ENCODE peak calls at places on chromosomes 1 and 21, in six cellular contexts. One of them, this sample, is unnamed.

GRCh38 chr1:147591246-147591891 is 50.1 kb downstream of the BCL9 start:
- DNase-seq in mesendoderm: no peak
- DNase-seq in GM12878: no peak
- DNase-seq in heart left ventricle: no peak
- DNase-seq in CD8-positive, alpha-beta memory T cell: no peak
- DNase-seq in HFF-Myc: no peak
- DNase-seq in this sample: no peak

GRCh38 chr1:245807306-245807705 is 652.5 kb downstream of the KIF26B start:
- DNase-seq in mesendoderm: no peak
- DNase-seq in GM12878: peak; percentile 80
- DNase-seq in heart left ventricle: no peak
- DNase-seq in CD8-positive, alpha-beta memory T cell: no peak
- DNase-seq in HFF-Myc: no peak
- DNase-seq in this sample: no peak

GRCh38 chr1:12056331-12056841 is 6.7 kb upstream of the TNFRSF8 start:
- DNase-seq in mesendoderm: no peak
- DNase-seq in GM12878: peak; percentile 76
- DNase-seq in heart left ventricle: no peak
- DNase-seq in CD8-positive, alpha-beta memory T cell: no peak
- DNase-seq in HFF-Myc: no peak
- DNase-seq in this sample: no peak

GRCh38 chr1:89842547-89843278 is 21.9 kb downstream of the LRRC8D start:
- DNase-seq in mesendoderm: no peak
- DNase-seq in GM12878: no peak
- DNase-seq in heart left ventricle: peak; percentile 16
- DNase-seq in CD8-positive, alpha-beta memory T cell: no peak
- DNase-seq in HFF-Myc: no peak
- DNase-seq in this sample: no peak

GRCh38 chr1:221972262-221973235 is 230.7 kb upstream of the DUSP10 start:
- DNase-seq in mesendoderm: peak; percentile 89
- DNase-seq in GM12878: no peak
- DNase-seq in heart left ventricle: no peak
- DNase-seq in CD8-positive, alpha-beta memory T cell: no peak
- DNase-seq in HFF-Myc: no peak
- DNase-seq in this sample: no peak

GRCh38 chr1:98045211-98046030 is 124.6 kb upstream of the DPYD start:
- DNase-seq in mesendoderm: peak; percentile 51
- DNase-seq in GM12878: no peak
- DNase-seq in heart left ventricle: no peak
- DNase-seq in CD8-positive, alpha-beta memory T cell: no peak
- DNase-seq in HFF-Myc: no peak
- DNase-seq in this sample: no peak

GRCh38 chr1:153534226-153534932 is 1.4 kb downstream of the S100A6 start:
- DNase-seq in mesendoderm: no peak
- DNase-seq in GM12878: no peak
- DNase-seq in heart left ventricle: no peak
- DNase-seq in CD8-positive, alpha-beta memory T cell: no peak
- DNase-seq in HFF-Myc: no peak
- DNase-seq in this sample: no peak

GRCh38 chr1:11879311-11880180 is 20.8 kb upstream of the NPPB start:
- DNase-seq in mesendoderm: no peak
- DNase-seq in GM12878: no peak
- DNase-seq in heart left ventricle: no peak
- DNase-seq in CD8-positive, alpha-beta memory T cell: no peak
- DNase-seq in HFF-Myc: no peak
- DNase-seq in this sample: no peak

GRCh38 chr1:199551967-199552565 is 475.4 kb upstream of the NR5A2 start:
- DNase-seq in mesendoderm: peak; percentile 59
- DNase-seq in GM12878: no peak
- DNase-seq in heart left ventricle: peak; percentile 9
- DNase-seq in CD8-positive, alpha-beta memory T cell: no peak
- DNase-seq in HFF-Myc: peak; percentile 33
- DNase-seq in this sample: peak; percentile 83

GRCh38 chr1:10696977-10697376 is 99.5 kb downstream of the CASZ1 start:
- DNase-seq in mesendoderm: no peak
- DNase-seq in GM12878: no peak
- DNase-seq in heart left ventricle: no peak
- DNase-seq in CD8-positive, alpha-beta memory T cell: no peak
- DNase-seq in HFF-Myc: no peak
- DNase-seq in this sample: no peak

GRCh38 chr1:198042168-198042567 is 114.6 kb upstream of the NEK7 start:
- DNase-seq in mesendoderm: no peak
- DNase-seq in GM12878: no peak
- DNase-seq in heart left ventricle: no peak
- DNase-seq in CD8-positive, alpha-beta memory T cell: no peak
- DNase-seq in HFF-Myc: no peak
- DNase-seq in this sample: no peak

GRCh38 chr1:29547300-29547699 is 311.0 kb downstream of the PTPRU start:
- DNase-seq in mesendoderm: no peak
- DNase-seq in GM12878: no peak
- DNase-seq in heart left ventricle: no peak
- DNase-seq in CD8-positive, alpha-beta memory T cell: no peak
- DNase-seq in HFF-Myc: no peak
- DNase-seq in this sample: no peak

GRCh38 chr21:26194811-26195251 is 24.3 kb upstream of the APP start:
- DNase-seq in mesendoderm: no peak
- DNase-seq in GM12878: no peak
- DNase-seq in heart left ventricle: no peak
- DNase-seq in CD8-positive, alpha-beta memory T cell: no peak
- DNase-seq in HFF-Myc: no peak
- DNase-seq in this sample: no peak

GRCh38 chr1:185720633-185721272 is 13.4 kb upstream of the HMCN1 start:
- DNase-seq in mesendoderm: peak; percentile 37
- DNase-seq in GM12878: no peak
- DNase-seq in heart left ventricle: peak; percentile 15
- DNase-seq in CD8-positive, alpha-beta memory T cell: no peak
- DNase-seq in HFF-Myc: peak; percentile 43
- DNase-seq in this sample: peak; percentile 16

GRCh38 chr1:204125759-204126351 is 26.0 kb downstream of the ETNK2 start:
- DNase-seq in mesendoderm: no peak
- DNase-seq in GM12878: no peak
- DNase-seq in heart left ventricle: no peak
- DNase-seq in CD8-positive, alpha-beta memory T cell: no peak
- DNase-seq in HFF-Myc: no peak
- DNase-seq in this sample: no peak

GRCh38 chr1:161020573-161021167 is at the start of gene F11R:
- DNase-seq in mesendoderm: peak; percentile 92
- DNase-seq in GM12878: no peak
- DNase-seq in heart left ventricle: peak; percentile 31
- DNase-seq in CD8-positive, alpha-beta memory T cell: no peak
- DNase-seq in HFF-Myc: no peak
- DNase-seq in this sample: no peak

GRCh38 chr1:22126531-22126930 is 16.4 kb downstream of the WNT4 start:
- DNase-seq in mesendoderm: no peak
- DNase-seq in GM12878: no peak
- DNase-seq in heart left ventricle: no peak
- DNase-seq in CD8-positive, alpha-beta memory T cell: no peak
- DNase-seq in HFF-Myc: no peak
- DNase-seq in this sample: no peak

GRCh38 chr1:56340977-56341376 is 238.4 kb downstream of the PLPP3 start:
- DNase-seq in mesendoderm: no peak
- DNase-seq in GM12878: no peak
- DNase-seq in heart left ventricle: no peak
- DNase-seq in CD8-positive, alpha-beta memory T cell: no peak
- DNase-seq in HFF-Myc: no peak
- DNase-seq in this sample: no peak

GRCh38 chr1:219931033-219931432 is 2.7 kb upstream of the SLC30A10 start:
- DNase-seq in mesendoderm: no peak
- DNase-seq in GM12878: no peak
- DNase-seq in heart left ventricle: no peak
- DNase-seq in CD8-positive, alpha-beta memory T cell: no peak
- DNase-seq in HFF-Myc: no peak
- DNase-seq in this sample: no peak

GRCh38 chr1:33660244-33660643 is 187.8 kb downstream of the ZSCAN20 start:
- DNase-seq in mesendoderm: no peak
- DNase-seq in GM12878: no peak
- DNase-seq in heart left ventricle: no peak
- DNase-seq in CD8-positive, alpha-beta memory T cell: no peak
- DNase-seq in HFF-Myc: no peak
- DNase-seq in this sample: no peak

GRCh38 chr1:179017383-179018326 is 8.0 kb upstream of the FAM20B start:
- DNase-seq in mesendoderm: no peak
- DNase-seq in GM12878: no peak
- DNase-seq in heart left ventricle: no peak
- DNase-seq in CD8-positive, alpha-beta memory T cell: no peak
- DNase-seq in HFF-Myc: no peak
- DNase-seq in this sample: no peak

GRCh38 chr1:95236784-95237575 is 3.0 kb downstream of the RWDD3 start:
- DNase-seq in mesendoderm: peak; percentile 71
- DNase-seq in GM12878: no peak
- DNase-seq in heart left ventricle: no peak
- DNase-seq in CD8-positive, alpha-beta memory T cell: no peak
- DNase-seq in HFF-Myc: no peak
- DNase-seq in this sample: no peak

GRCh38 chr1:6703016-6703415 is 1.4 kb upstream of the DNAJC11 start:
- DNase-seq in mesendoderm: no peak
- DNase-seq in GM12878: no peak
- DNase-seq in heart left ventricle: no peak
- DNase-seq in CD8-positive, alpha-beta memory T cell: no peak
- DNase-seq in HFF-Myc: peak; percentile 40
- DNase-seq in this sample: no peak

GRCh38 chr1:27562021-27562420 is 41.9 kb downstream of the AHDC1 start:
- DNase-seq in mesendoderm: no peak
- DNase-seq in GM12878: no peak
- DNase-seq in heart left ventricle: no peak
- DNase-seq in CD8-positive, alpha-beta memory T cell: no peak
- DNase-seq in HFF-Myc: no peak
- DNase-seq in this sample: no peak

GRCh38 chr1:27563407-27564263 is 40.3 kb downstream of the AHDC1 start:
- DNase-seq in mesendoderm: peak; percentile 54
- DNase-seq in GM12878: no peak
- DNase-seq in heart left ventricle: peak; percentile 76
- DNase-seq in CD8-positive, alpha-beta memory T cell: no peak
- DNase-seq in HFF-Myc: no peak
- DNase-seq in this sample: no peak

GRCh38 chr1:27562483-27563406 is 41.2 kb downstream of the AHDC1 start:
- DNase-seq in mesendoderm: no peak
- DNase-seq in GM12878: no peak
- DNase-seq in heart left ventricle: no peak
- DNase-seq in CD8-positive, alpha-beta memory T cell: no peak
- DNase-seq in HFF-Myc: no peak
- DNase-seq in this sample: no peak

GRCh38 chr1:27564710-27565649 is 39.0 kb downstream of the AHDC1 start:
- DNase-seq in mesendoderm: no peak
- DNase-seq in GM12878: no peak
- DNase-seq in heart left ventricle: peak; percentile 78
- DNase-seq in CD8-positive, alpha-beta memory T cell: no peak
- DNase-seq in HFF-Myc: no peak
- DNase-seq in this sample: no peak

GRCh38 chr1:27564264-27564579 is 39.7 kb downstream of the AHDC1 start:
- DNase-seq in mesendoderm: no peak
- DNase-seq in GM12878: no peak
- DNase-seq in heart left ventricle: peak; percentile 17
- DNase-seq in CD8-positive, alpha-beta memory T cell: no peak
- DNase-seq in HFF-Myc: no peak
- DNase-seq in this sample: no peak
- H3K4me3 ChIP-seq in mesendoderm: no peak overlapping the region
- H3K4me3 ChIP-seq in GM12878: no peak overlapping the region
- H3K4me3 ChIP-seq in heart left ventricle: no peak overlapping the region
- H3K4me3 ChIP-seq in CD8-positive, alpha-beta memory T cell: no peak overlapping the region
- H3K4me3 ChIP-seq in HFF-Myc: no peak overlapping the region
- H3K4me3 ChIP-seq in this sample: no peak overlapping the region

DNA sequence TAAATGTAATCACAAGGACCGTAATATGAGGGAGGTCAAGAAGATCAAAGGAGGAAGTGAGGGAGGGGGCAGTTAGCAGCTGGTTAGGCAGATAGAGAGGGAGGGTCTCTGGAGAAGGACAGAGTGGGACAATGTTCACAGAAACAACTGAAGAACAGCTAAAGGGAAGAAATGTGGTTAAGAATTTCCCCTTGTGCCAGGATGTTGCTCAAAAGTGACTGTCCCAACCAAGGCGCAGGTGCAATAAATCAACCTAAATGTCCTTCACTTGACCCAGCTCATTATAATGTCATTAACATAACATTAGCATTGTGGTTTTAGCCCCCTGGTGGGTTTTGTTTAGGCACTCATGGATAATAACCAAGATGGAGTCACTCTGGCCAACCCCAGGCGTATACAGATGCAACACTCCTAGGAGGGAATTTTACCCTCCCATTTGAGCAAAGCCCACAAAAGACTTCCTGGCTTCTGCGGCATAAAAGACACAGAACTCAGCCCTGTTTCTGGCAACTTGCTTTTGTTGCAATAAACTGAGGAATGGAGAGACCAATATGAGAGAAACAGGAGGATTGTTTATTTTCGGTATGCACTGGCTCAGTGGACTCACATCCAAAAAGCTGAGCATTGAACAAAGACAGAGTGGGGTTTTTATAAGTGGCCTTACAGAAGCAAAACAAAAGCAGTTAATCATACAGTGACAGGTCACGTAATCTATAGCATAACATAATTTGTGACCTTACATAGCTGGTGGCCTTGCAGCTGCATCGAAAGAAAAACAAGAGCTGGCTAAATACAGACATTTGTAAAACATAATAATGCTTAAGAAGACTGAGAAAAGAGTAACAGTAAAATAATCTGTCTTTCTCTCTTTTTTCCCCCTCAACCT is 7.2 kb upstream of the CA6 start:
- DNase-seq in mesendoderm: no peak
- DNase-seq in GM12878: no peak
- DNase-seq in heart left ventricle: no peak
- DNase-seq in CD8-positive, alpha-beta memory T cell: no peak
- DNase-seq in HFF-Myc: no peak
- DNase-seq in this sample: no peak
- H3K4me3 ChIP-seq in mesendoderm: no peak overlapping the region
- H3K4me3 ChIP-seq in GM12878: no peak overlapping the region
- H3K4me3 ChIP-seq in heart left ventricle: no peak overlapping the region
- H3K4me3 ChIP-seq in CD8-positive, alpha-beta memory T cell: no peak overlapping the region
- H3K4me3 ChIP-seq in HFF-Myc: no peak overlapping the region
- H3K4me3 ChIP-seq in this sample: no peak overlapping the region

GRCh38 chr1:43976890-43977289 is 2.1 kb upstream of the B4GALT2 start:
- DNase-seq in mesendoderm: no peak
- DNase-seq in GM12878: no peak
- DNase-seq in heart left ventricle: no peak
- DNase-seq in CD8-positive, alpha-beta memory T cell: no peak
- DNase-seq in HFF-Myc: no peak
- DNase-seq in this sample: no peak

GRCh38 chr1:43979261-43979527 is 184 bp downstream of the B4GALT2 start:
- DNase-seq in mesendoderm: no peak
- DNase-seq in GM12878: no peak
- DNase-seq in heart left ventricle: no peak
- DNase-seq in CD8-positive, alpha-beta memory T cell: no peak
- DNase-seq in HFF-Myc: no peak
- DNase-seq in this sample: no peak

GRCh38 chr1:43977376-43978263 is 1.4 kb upstream of the B4GALT2 start:
- DNase-seq in mesendoderm: no peak
- DNase-seq in GM12878: no peak
- DNase-seq in heart left ventricle: no peak
- DNase-seq in CD8-positive, alpha-beta memory T cell: no peak
- DNase-seq in HFF-Myc: no peak
- DNase-seq in this sample: no peak

GRCh38 chr1:43978551-43979260 is at the start of gene B4GALT2:
- DNase-seq in mesendoderm: peak; percentile 73
- DNase-seq in GM12878: no peak
- DNase-seq in heart left ventricle: peak; percentile 51
- DNase-seq in CD8-positive, alpha-beta memory T cell: peak; percentile 29
- DNase-seq in HFF-Myc: no peak
- DNase-seq in this sample: no peak

GRCh38 chr1:43978264-43978550 is 803 bp upstream of the B4GALT2 start:
- DNase-seq in mesendoderm: no peak
- DNase-seq in GM12878: no peak
- DNase-seq in heart left ventricle: no peak
- DNase-seq in CD8-positive, alpha-beta memory T cell: no peak
- DNase-seq in HFF-Myc: no peak
- DNase-seq in this sample: no peak
- H3K4me3 ChIP-seq in mesendoderm: no peak overlapping the region
- H3K4me3 ChIP-seq in GM12878: peak overlapping the region; percentile 69
- H3K4me3 ChIP-seq in heart left ventricle: peak overlapping the region; percentile 57
- H3K4me3 ChIP-seq in CD8-positive, alpha-beta memory T cell: no peak overlapping the region
- H3K4me3 ChIP-seq in HFF-Myc: peak overlapping the region; percentile 47
- H3K4me3 ChIP-seq in this sample: no peak overlapping the region

GRCh38 chr1:27343639-27344025 is 1.8 kb downstream of the SYTL1 start:
- DNase-seq in mesendoderm: no peak
- DNase-seq in GM12878: no peak
- DNase-seq in heart left ventricle: no peak
- DNase-seq in CD8-positive, alpha-beta memory T cell: no peak
- DNase-seq in HFF-Myc: no peak
- DNase-seq in this sample: no peak
- H3K4me3 ChIP-seq in mesendoderm: no peak overlapping the region
- H3K4me3 ChIP-seq in GM12878: peak overlapping the region; percentile 72
- H3K4me3 ChIP-seq in heart left ventricle: no peak overlapping the region
- H3K4me3 ChIP-seq in CD8-positive, alpha-beta memory T cell: peak overlapping the region; percentile 100
- H3K4me3 ChIP-seq in HFF-Myc: no peak overlapping the region
- H3K4me3 ChIP-seq in this sample: peak overlapping the region; percentile 85